ENCODE peak calls at places on chromosomes 6 and 20, in six cellular contexts. D is B cell, P is neural progenitor cell, H is A549, E is HFFc6, A is chondrocyte. O is an unnamed sample.

GRCh38 chr20:59692139-59692538 is 87.8 kb downstream of the PHACTR3 start:
- DNase-seq in D (no peak), P (no peak), H (no peak), E (no peak), A (no peak), O (no peak)

GRCh38 chr20:1871807-1872455 is 23.3 kb upstream of the SIRPA start:
- DNase-seq in D (peak; percentile 35), P (no peak), H (no peak), E (no peak), A (no peak), O (peak; percentile 61)

GRCh38 chr6:130037207-130037811 is 18.9 kb downstream of the L3MBTL3 start:
- DNase-seq in D (peak; percentile 23), P (no peak), H (no peak), E (no peak), A (no peak), O (no peak)

GRCh38 chr6:133610271-133610840 is 278.6 kb upstream of the TCF21 start:
- DNase-seq in D (no peak), P (no peak), H (peak; percentile 76), E (peak; percentile 20), A (no peak), O (no peak)

GRCh38 chr20:53949319-53949839 is 121.0 kb downstream of the BCAS1 start:
- DNase-seq in D (peak; percentile 70), P (no peak), H (peak; percentile 16), E (peak; percentile 91), A (no peak), O (peak; percentile 54)

GRCh38 chr6:44976677-44977405 is 351.3 kb upstream of the RUNX2 start:
- DNase-seq in D (no peak), P (no peak), H (no peak), E (no peak), A (no peak), O (no peak)

GRCh38 chr20:1423625-1424106 is 30.8 kb upstream of the FKBP1A start:
- DNase-seq in D (peak; percentile 18), P (peak; percentile 89), H (peak; percentile 78), E (peak; percentile 30), A (no peak), O (no peak)

GRCh38 chr6:1604347-1604990 is 5.2 kb upstream of the FOXC1 start:
- DNase-seq in D (peak; percentile 89), P (peak; percentile 94), H (peak; percentile 52), E (no peak), A (no peak), O (peak; percentile 87)

GRCh38 chr6:74579794-74580193 is 626.1 kb downstream of the COL12A1 start:
- DNase-seq in D (no peak), P (no peak), H (no peak), E (no peak), A (no peak), O (no peak)

GRCh38 chr6:159035891-159036290 is 8.9 kb downstream of the TAGAP start:
- DNase-seq in D (no peak), P (no peak), H (no peak), E (no peak), A (no peak), O (no peak)

GRCh38 chr20:50192364-50193168 is 1.9 kb downstream of the CEBPB start:
- DNase-seq in D (peak; percentile 78), P (peak; percentile 78), H (peak; percentile 92), E (peak; percentile 89), A (no peak), O (peak; percentile 88)
- TF ChIP-seq CTCF in D (no peak), P (no peak), H (no peak), E (no peak), A (no peak), O (no peak)

DNA sequence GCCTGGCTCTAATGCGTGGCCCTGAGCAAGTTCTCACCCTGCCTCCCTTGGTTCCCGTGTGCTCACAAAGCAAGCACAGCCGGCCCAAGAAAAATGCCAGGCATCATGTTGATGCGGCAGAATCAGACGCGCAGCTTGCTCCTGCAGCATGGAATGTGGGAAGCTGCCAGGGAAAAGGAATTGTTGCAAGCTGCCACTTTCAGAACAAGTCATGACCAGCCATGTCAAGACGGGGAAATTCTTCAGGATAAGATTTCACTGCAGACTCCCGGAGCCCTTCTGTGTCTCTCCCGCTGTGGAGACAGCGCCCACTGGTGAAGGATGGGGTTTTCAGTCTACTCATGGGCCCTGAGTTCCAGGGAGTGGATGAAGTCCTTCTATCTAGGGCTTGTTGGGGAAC is 4.6 kb downstream of the DACT2 start:
- DNase-seq in D (no peak), P (peak; percentile 54), H (peak; percentile 23), E (no peak), A (no peak), O (no peak)
- TF ChIP-seq CTCF in D (no peak), P (no peak), H (peak; percentile 20), E (no peak), A (peak; percentile 81), O (no peak)

GRCh38 chr6:31665501-31666336 is at the start of gene CSNK2B:
- DNase-seq in D (peak; percentile 96), P (peak; percentile 98), H (peak; percentile 96), E (peak; percentile 97), A (peak; percentile 99), O (peak; percentile 98)
- TF ChIP-seq CTCF in D (no peak), P (no peak), H (no peak), E (peak; percentile 47), A (peak; percentile 32), O (no peak)

GRCh38 chr20:18225652-18226051 is 62.7 kb upstream of the ZNF133 start:
- DNase-seq in D (no peak), P (no peak), H (no peak), E (no peak), A (no peak), O (no peak)

GRCh38 chr20:18223399-18223798 is 64.9 kb upstream of the ZNF133 start:
- DNase-seq in D (no peak), P (no peak), H (no peak), E (peak; percentile 4), A (no peak), O (no peak)

DNA sequence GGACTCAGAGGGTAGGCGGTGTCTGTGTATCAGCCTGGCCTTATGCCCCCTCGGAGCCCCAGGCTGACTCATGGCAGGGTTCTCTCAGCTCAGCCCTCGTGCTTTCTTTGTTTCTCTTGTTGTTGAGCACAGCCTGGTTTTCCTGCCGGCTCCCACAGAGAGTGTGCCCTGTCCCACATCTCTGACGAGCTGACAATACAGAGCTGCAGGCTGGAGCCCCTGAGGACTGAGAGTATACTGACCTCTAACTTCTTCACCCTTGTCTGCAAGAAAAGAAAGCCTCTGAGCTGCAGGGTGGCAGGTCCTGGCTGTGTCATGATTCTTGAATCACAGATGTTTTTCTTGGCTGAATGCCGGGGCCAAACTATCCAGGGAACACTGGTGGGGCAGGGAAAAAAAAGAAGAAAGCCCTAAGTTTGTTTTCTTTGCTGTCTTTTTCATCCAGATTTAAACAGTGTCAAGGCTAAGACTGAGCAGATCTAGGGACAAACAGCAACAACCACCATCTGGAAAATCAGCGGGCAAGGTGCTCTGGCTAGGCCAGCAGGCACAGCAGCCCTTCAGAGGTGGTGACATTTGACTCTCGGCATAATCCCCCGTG is 63.3 kb upstream of the ZNF133 start:
- DNase-seq in D (no peak), P (peak; percentile 73), H (peak; percentile 29), E (peak; percentile 52), A (no peak), O (no peak)
- TF ChIP-seq CTCF in D (no peak), P (no peak), H (no peak), E (no peak), A (no peak), O (no peak)

GRCh38 chr6:89067796-89068195 is 12.8 kb upstream of the PNRC1 start:
- DNase-seq in D (no peak), P (no peak), H (no peak), E (no peak), A (no peak), O (no peak)
- TF ChIP-seq CTCF in D (no peak), P (no peak), H (no peak), E (no peak), A (no peak), O (no peak)

DNA sequence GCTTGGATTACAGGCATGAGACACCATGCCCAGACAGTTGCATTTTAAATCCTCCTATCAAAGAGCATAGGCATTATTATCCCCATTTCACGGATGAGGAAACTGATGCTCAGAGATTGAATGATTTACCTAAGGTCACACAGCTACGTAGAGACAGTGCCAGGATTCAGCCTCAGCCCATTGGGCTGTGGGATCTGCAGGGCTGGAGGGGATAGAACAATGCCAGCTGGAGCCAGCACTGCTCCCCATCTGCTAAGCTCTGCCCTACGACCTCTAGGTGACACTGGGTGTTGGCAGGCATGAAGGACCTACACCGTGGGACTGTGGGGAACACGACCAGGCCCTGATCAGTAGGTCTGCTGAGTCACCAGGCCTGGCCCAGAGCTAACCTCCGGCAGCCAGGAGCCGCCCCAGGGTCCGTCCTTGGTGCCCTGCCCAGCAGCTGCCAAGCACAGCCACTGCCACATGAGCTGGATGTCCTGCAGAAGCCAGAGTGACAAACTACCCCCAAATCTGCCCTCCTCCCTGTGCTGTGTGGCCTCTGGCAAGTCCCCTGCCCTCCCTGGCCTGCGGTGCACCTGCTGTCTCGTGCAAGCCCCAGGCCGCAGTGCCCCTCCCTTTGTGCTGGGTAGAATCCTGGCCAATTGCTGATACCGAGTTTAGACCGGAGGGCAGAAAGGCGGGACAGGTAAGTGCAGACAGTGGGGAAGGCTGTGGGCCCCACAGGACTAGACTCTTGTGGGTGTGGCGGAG is 47.6 kb upstream of the PTGIS start:
- DNase-seq in D (no peak), P (no peak), H (peak; percentile 93), E (peak; percentile 18), A (no peak), O (no peak)
- TF ChIP-seq CTCF in D (no peak), P (no peak), H (no peak), E (no peak), A (no peak), O (no peak)

DNA sequence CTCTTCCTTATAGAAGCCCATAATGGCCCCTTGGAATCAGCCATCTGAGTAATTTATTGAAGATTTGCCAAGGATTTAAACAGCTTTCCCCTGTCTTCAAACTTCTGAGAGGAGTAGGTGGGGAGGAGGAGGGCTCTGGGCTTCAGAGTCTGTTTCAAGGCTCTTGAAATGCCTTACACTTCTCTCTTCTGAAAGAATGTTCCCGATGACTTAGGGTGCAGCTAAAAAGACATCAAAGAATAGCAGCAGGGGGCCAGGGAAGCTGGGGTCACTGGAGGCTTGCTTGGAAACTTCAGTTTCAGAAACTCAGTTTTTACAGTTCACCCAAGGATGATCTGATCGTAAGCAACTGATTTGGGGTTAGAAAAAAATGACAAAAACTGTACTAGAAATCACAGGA is 165.4 kb downstream of the ZDHHC14 start:
- DNase-seq in D (no peak), P (no peak), H (no peak), E (no peak), A (no peak), O (no peak)
- TF ChIP-seq CTCF in D (no peak), P (no peak), H (no peak), E (no peak), A (no peak), O (no peak)